ENCODE peak calls at places on chromosomes 13 and 19, in five cellular contexts. One of them, this sample, is unnamed.

GRCh38 chr13:102586615-102587014 is 10.2 kb upstream of the TPP2 start:
- DNase-seq in GM12865: no peak
- DNase-seq in Peyer's patch: no peak
- DNase-seq in uterus: no peak
- DNase-seq in epithelial cell of proximal tubule: no peak
- DNase-seq in this sample: no peak

GRCh38 chr13:75327132-75327505 is 154.8 kb downstream of the TBC1D4 start:
- DNase-seq in GM12865: no peak
- DNase-seq in Peyer's patch: no peak
- DNase-seq in uterus: no peak
- DNase-seq in epithelial cell of proximal tubule: no peak
- DNase-seq in this sample: no peak

GRCh38 chr13:53260594-53260993 is 232.0 kb downstream of the OLFM4 start:
- DNase-seq in GM12865: no peak
- DNase-seq in Peyer's patch: no peak
- DNase-seq in uterus: no peak
- DNase-seq in epithelial cell of proximal tubule: no peak
- DNase-seq in this sample: no peak

GRCh38 chr13:85558118-85558517 is 241.1 kb downstream of the SLITRK6 start:
- DNase-seq in GM12865: no peak
- DNase-seq in Peyer's patch: no peak
- DNase-seq in uterus: no peak
- DNase-seq in epithelial cell of proximal tubule: no peak
- DNase-seq in this sample: no peak

GRCh38 chr13:40550130-40550529 is 116.3 kb downstream of the FOXO1 start:
- DNase-seq in GM12865: no peak
- DNase-seq in Peyer's patch: no peak
- DNase-seq in uterus: no peak
- DNase-seq in epithelial cell of proximal tubule: no peak
- DNase-seq in this sample: no peak

GRCh38 chr13:21066946-21067345 is 5.6 kb upstream of the LATS2 start:
- DNase-seq in GM12865: no peak
- DNase-seq in Peyer's patch: no peak
- DNase-seq in uterus: no peak
- DNase-seq in epithelial cell of proximal tubule: no peak
- DNase-seq in this sample: no peak

GRCh38 chr19:19627716-19628498 is at the start of gene LPAR2:
- DNase-seq in GM12865: peak; percentile 86
- DNase-seq in Peyer's patch: peak; percentile 84
- DNase-seq in uterus: no peak
- DNase-seq in epithelial cell of proximal tubule: no peak
- DNase-seq in this sample: no peak

GRCh38 chr13:46386996-46387851 is at the start of gene RUBCNL:
- DNase-seq in GM12865: peak; percentile 72
- DNase-seq in Peyer's patch: peak; percentile 69
- DNase-seq in uterus: no peak
- DNase-seq in epithelial cell of proximal tubule: no peak
- DNase-seq in this sample: no peak

GRCh38 chr13:98996046-98996445 is 18.2 kb upstream of the DOCK9 start:
- DNase-seq in GM12865: no peak
- DNase-seq in Peyer's patch: no peak
- DNase-seq in uterus: no peak
- DNase-seq in epithelial cell of proximal tubule: no peak
- DNase-seq in this sample: no peak

GRCh38 chr13:74715718-74716117 is 581.5 kb upstream of the KLF12 start:
- DNase-seq in GM12865: no peak
- DNase-seq in Peyer's patch: no peak
- DNase-seq in uterus: no peak
- DNase-seq in epithelial cell of proximal tubule: no peak
- DNase-seq in this sample: no peak

GRCh38 chr19:31378404-31378803 is 29.2 kb upstream of the TSHZ3 start:
- DNase-seq in GM12865: no peak
- DNase-seq in Peyer's patch: no peak
- DNase-seq in uterus: peak; percentile 56
- DNase-seq in epithelial cell of proximal tubule: no peak
- DNase-seq in this sample: peak; percentile 52

GRCh38 chr19:45960595-45961235 is 12.9 kb downstream of the NOVA2 start:
- DNase-seq in GM12865: no peak
- DNase-seq in Peyer's patch: no peak
- DNase-seq in uterus: no peak
- DNase-seq in epithelial cell of proximal tubule: no peak
- DNase-seq in this sample: no peak

DNA sequence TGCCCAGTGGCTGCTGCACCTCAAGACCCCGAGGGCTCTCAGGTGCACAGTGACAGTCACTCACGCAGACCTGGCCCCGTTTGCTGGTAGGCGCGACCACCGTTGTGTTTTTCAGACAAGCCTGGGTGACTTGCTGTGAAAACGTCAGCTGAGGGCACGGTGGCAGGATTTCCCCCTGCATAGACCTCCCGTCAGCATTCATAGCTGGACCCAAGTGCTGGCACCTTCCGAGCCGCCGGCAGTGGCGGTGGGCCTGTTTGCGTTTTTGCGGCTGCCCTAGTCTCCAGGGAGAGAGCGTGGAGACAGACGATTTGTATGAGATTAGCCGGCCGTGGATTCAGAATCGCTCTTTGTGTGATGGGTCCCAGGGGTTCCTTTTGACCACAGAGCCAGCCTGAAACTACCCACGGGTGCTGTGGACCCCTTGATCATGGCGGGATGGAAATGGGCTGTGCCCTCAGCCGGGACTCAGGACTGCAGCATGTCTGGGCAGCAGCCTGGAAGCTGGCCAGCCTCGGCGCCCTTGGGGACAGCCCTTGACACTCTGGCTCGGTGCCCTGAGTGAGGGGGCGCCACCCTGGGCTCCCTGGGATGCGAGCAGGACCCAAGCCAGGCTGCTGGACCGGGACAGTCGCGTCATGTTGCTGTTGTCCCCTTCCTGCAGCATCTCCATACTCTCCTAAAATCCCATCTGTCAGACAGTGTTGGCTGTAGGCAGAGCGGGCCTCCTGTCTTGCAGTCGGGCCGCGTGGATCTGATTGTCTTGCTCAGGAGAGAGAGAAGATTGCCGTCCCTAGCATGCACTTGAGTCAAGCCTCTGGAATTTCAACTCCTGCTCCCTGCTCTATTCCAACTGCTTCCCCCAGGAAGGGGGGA is 8.6 kb downstream of the KDM4B start:
- DNase-seq in GM12865: no peak
- DNase-seq in Peyer's patch: no peak
- DNase-seq in uterus: peak; percentile 85
- DNase-seq in epithelial cell of proximal tubule: no peak
- DNase-seq in this sample: peak; percentile 51
- H3K4me3 ChIP-seq in GM12865: no peak overlapping the region
- H3K4me3 ChIP-seq in Peyer's patch: no peak overlapping the region
- H3K4me3 ChIP-seq in uterus: peak overlapping the region; percentile 11
- H3K4me3 ChIP-seq in epithelial cell of proximal tubule: no peak overlapping the region
- H3K4me3 ChIP-seq in this sample: no peak overlapping the region

GRCh38 chr13:77459616-77460015 is 75.9 kb upstream of the SCEL start:
- DNase-seq in GM12865: no peak
- DNase-seq in Peyer's patch: no peak
- DNase-seq in uterus: no peak
- DNase-seq in epithelial cell of proximal tubule: no peak
- DNase-seq in this sample: no peak

GRCh38 chr13:77457989-77458388 is 77.5 kb upstream of the SCEL start:
- DNase-seq in GM12865: no peak
- DNase-seq in Peyer's patch: no peak
- DNase-seq in uterus: no peak
- DNase-seq in epithelial cell of proximal tubule: no peak
- DNase-seq in this sample: no peak

GRCh38 chr13:77465595-77466195 is 69.8 kb upstream of the SCEL start:
- DNase-seq in GM12865: no peak
- DNase-seq in Peyer's patch: no peak
- DNase-seq in uterus: no peak
- DNase-seq in epithelial cell of proximal tubule: no peak
- DNase-seq in this sample: no peak

GRCh38 chr13:77460195-77460594 is 75.3 kb upstream of the SCEL start:
- DNase-seq in GM12865: peak; percentile 28
- DNase-seq in Peyer's patch: no peak
- DNase-seq in uterus: no peak
- DNase-seq in epithelial cell of proximal tubule: no peak
- DNase-seq in this sample: no peak
- H3K4me3 ChIP-seq in GM12865: no peak overlapping the region
- H3K4me3 ChIP-seq in Peyer's patch: no peak overlapping the region
- H3K4me3 ChIP-seq in uterus: no peak overlapping the region
- H3K4me3 ChIP-seq in epithelial cell of proximal tubule: no peak overlapping the region
- H3K4me3 ChIP-seq in this sample: no peak overlapping the region

GRCh38 chr13:94329277-94329676 is 150.2 kb downstream of the DCT start:
- DNase-seq in GM12865: no peak
- DNase-seq in Peyer's patch: no peak
- DNase-seq in uterus: peak; percentile 19
- DNase-seq in epithelial cell of proximal tubule: no peak
- DNase-seq in this sample: no peak
- H3K4me3 ChIP-seq in GM12865: no peak overlapping the region
- H3K4me3 ChIP-seq in Peyer's patch: no peak overlapping the region
- H3K4me3 ChIP-seq in uterus: no peak overlapping the region
- H3K4me3 ChIP-seq in epithelial cell of proximal tubule: no peak overlapping the region
- H3K4me3 ChIP-seq in this sample: no peak overlapping the region

DNA sequence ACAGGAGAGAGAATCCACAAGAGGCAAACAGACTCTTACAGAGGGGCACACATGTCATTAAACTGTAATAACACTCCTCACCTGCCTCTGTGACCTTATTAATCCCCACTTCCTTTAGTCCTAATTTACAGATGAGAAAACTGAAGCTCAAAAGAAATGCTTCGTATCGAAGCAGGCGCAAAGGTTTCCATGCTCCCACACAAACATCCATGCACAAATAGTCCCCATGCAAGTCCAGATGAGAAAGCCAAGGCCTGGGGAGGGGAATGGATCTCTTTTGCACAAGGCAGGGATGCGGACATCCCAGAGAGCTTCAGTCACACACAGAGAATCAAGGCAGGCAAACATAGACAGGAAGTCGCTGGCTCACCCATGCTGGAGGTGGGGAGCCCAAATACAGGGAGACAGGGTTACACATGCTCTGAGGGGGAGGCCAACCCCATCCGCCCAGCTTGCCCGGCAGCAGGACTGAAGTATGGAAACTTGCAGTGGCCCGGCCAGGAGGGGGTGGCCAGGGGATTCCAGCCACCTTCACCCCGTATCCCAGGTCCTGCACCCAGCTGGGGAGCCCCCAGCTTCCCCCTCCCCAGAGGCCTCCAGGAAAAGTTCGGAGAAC is 468 bp downstream of the S1PR5 start:
- DNase-seq in GM12865: no peak
- DNase-seq in Peyer's patch: no peak
- DNase-seq in uterus: no peak
- DNase-seq in epithelial cell of proximal tubule: no peak
- DNase-seq in this sample: no peak
- H3K4me3 ChIP-seq in GM12865: no peak overlapping the region
- H3K4me3 ChIP-seq in Peyer's patch: peak overlapping the region; percentile 34
- H3K4me3 ChIP-seq in uterus: no peak overlapping the region
- H3K4me3 ChIP-seq in epithelial cell of proximal tubule: no peak overlapping the region
- H3K4me3 ChIP-seq in this sample: no peak overlapping the region

GRCh38 chr19:7926021-7926726 is at the start of gene CTXN1:
- DNase-seq in GM12865: peak; percentile 72
- DNase-seq in Peyer's patch: peak; percentile 67
- DNase-seq in uterus: peak; percentile 75
- DNase-seq in epithelial cell of proximal tubule: no peak
- DNase-seq in this sample: no peak
- H3K4me3 ChIP-seq in GM12865: no peak within 1 kb of the TSS
- H3K4me3 ChIP-seq in Peyer's patch: peak within 1 kb of the TSS; percentile 59
- H3K4me3 ChIP-seq in uterus: peak within 1 kb of the TSS; percentile 32
- H3K4me3 ChIP-seq in epithelial cell of proximal tubule: peak within 1 kb of the TSS; percentile 58
- H3K4me3 ChIP-seq in this sample: peak within 1 kb of the TSS; percentile 44

DNA sequence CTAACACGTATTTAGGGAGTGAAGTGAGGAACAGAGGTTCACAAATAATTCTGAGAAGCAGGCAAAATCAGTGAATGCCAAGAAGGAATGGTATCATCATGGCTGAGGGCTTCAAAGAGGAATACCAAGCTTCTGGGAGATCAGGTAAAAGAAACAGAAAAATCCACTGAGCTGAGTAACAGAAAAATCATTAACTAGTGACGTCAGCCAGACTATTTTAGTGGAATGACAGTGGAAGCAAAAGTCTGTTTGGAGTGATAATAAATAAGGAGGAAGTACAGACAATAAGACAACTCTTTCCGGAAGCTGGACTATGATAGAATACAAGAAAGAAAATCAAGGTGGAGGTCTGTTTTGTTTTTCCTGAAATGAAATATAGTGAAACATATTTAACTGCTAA is 83.5 kb downstream of the SACS start:
- DNase-seq in GM12865: no peak
- DNase-seq in Peyer's patch: no peak
- DNase-seq in uterus: no peak
- DNase-seq in epithelial cell of proximal tubule: peak; percentile 85
- DNase-seq in this sample: peak; percentile 56
- H3K4me3 ChIP-seq in GM12865: no peak overlapping the region
- H3K4me3 ChIP-seq in Peyer's patch: no peak overlapping the region
- H3K4me3 ChIP-seq in uterus: no peak overlapping the region
- H3K4me3 ChIP-seq in epithelial cell of proximal tubule: no peak overlapping the region
- H3K4me3 ChIP-seq in this sample: no peak overlapping the region

GRCh38 chr19:38252935-38253691 is 3.1 kb downstream of the PPP1R14A start:
- DNase-seq in GM12865: no peak
- DNase-seq in Peyer's patch: no peak
- DNase-seq in uterus: peak; percentile 52
- DNase-seq in epithelial cell of proximal tubule: no peak
- DNase-seq in this sample: no peak

GRCh38 chr19:38251564-38252051 is 4.6 kb downstream of the PPP1R14A start:
- DNase-seq in GM12865: no peak
- DNase-seq in Peyer's patch: no peak
- DNase-seq in uterus: peak; percentile 57
- DNase-seq in epithelial cell of proximal tubule: no peak
- DNase-seq in this sample: no peak

GRCh38 chr19:38250821-38251563 is 5.2 kb downstream of the PPP1R14A start:
- DNase-seq in GM12865: no peak
- DNase-seq in Peyer's patch: no peak
- DNase-seq in uterus: peak; percentile 83
- DNase-seq in epithelial cell of proximal tubule: no peak
- DNase-seq in this sample: no peak

GRCh38 chr19:38253788-38254187 is 2.4 kb downstream of the PPP1R14A start:
- DNase-seq in GM12865: no peak
- DNase-seq in Peyer's patch: no peak
- DNase-seq in uterus: no peak
- DNase-seq in epithelial cell of proximal tubule: no peak
- DNase-seq in this sample: no peak

GRCh38 chr19:38252385-38252784 is 3.8 kb downstream of the PPP1R14A start:
- DNase-seq in GM12865: no peak
- DNase-seq in Peyer's patch: no peak
- DNase-seq in uterus: no peak
- DNase-seq in epithelial cell of proximal tubule: no peak
- DNase-seq in this sample: no peak
- H3K4me3 ChIP-seq in GM12865: no peak overlapping the region
- H3K4me3 ChIP-seq in Peyer's patch: peak overlapping the region; percentile 58
- H3K4me3 ChIP-seq in uterus: peak overlapping the region; percentile 23
- H3K4me3 ChIP-seq in epithelial cell of proximal tubule: no peak overlapping the region
- H3K4me3 ChIP-seq in this sample: no peak overlapping the region